ENCODE peak calls at places on chromosomes 6 and 20, in six cellular contexts. K is endothelial cell, P is RWPE1, Y is astrocyte, C is colonic mucosa, Z is B cell. M is an unnamed sample.

GRCh38 chr20:37541326-37541725 is 13.7 kb upstream of the BLCAP start:
- DNase-seq in K (no peak), P (no peak), Y (no peak), C (no peak), Z (no peak), M (no peak)

GRCh38 chr6:68654134-68654533 is 19.1 kb downstream of the ADGRB3 start:
- DNase-seq in K (no peak), P (no peak), Y (no peak), C (no peak), Z (no peak), M (no peak)

GRCh38 chr6:62283828-62284411 is 2.1 kb downstream of the KHDRBS2 start:
- DNase-seq in K (peak), P (no peak), Y (no peak), C (peak), Z (no peak), M (peak)

GRCh38 chr6:156917213-156917612 is 140.0 kb downstream of the ARID1B start:
- DNase-seq in K (no peak), P (no peak), Y (no peak), C (no peak), Z (no peak), M (peak)

GRCh38 chr6:24506814-24507520 is 12.2 kb downstream of the ALDH5A1 start:
- DNase-seq in K (no peak), P (no peak), Y (no peak), C (no peak), Z (no peak), M (no peak)

GRCh38 chr6:106745824-106746610 is 116.6 kb downstream of the QRSL1 start:
- DNase-seq in K (no peak), P (peak), Y (no peak), C (no peak), Z (no peak), M (no peak)

GRCh38 chr6:46990031-46990644 is 52.0 kb downstream of the ADGRF1 start:
- DNase-seq in K (peak), P (no peak), Y (no peak), C (no peak), Z (no peak), M (no peak)

GRCh38 chr6:81769834-81770233 is 17.4 kb upstream of the TENT5A start:
- DNase-seq in K (no peak), P (peak), Y (peak), C (no peak), Z (no peak), M (no peak)

GRCh38 chr20:24353135-24353694 is 116.2 kb upstream of the SYNDIG1 start:
- DNase-seq in K (no peak), P (no peak), Y (no peak), C (no peak), Z (no peak), M (no peak)

GRCh38 chr6:7820288-7820835 is 90.2 kb downstream of the TXNDC5 start:
- DNase-seq in K (no peak), P (no peak), Y (no peak), C (no peak), Z (no peak), M (no peak)

GRCh38 chr6:97524846-97525245 is 241.8 kb upstream of the MMS22L start:
- DNase-seq in K (peak), P (peak), Y (no peak), C (no peak), Z (no peak), M (no peak)

GRCh38 chr20:63903796-63904570 is 9.1 kb downstream of the DNAJC5 start:
- DNase-seq in K (no peak), P (no peak), Y (no peak), C (no peak), Z (no peak), M (no peak)

DNA sequence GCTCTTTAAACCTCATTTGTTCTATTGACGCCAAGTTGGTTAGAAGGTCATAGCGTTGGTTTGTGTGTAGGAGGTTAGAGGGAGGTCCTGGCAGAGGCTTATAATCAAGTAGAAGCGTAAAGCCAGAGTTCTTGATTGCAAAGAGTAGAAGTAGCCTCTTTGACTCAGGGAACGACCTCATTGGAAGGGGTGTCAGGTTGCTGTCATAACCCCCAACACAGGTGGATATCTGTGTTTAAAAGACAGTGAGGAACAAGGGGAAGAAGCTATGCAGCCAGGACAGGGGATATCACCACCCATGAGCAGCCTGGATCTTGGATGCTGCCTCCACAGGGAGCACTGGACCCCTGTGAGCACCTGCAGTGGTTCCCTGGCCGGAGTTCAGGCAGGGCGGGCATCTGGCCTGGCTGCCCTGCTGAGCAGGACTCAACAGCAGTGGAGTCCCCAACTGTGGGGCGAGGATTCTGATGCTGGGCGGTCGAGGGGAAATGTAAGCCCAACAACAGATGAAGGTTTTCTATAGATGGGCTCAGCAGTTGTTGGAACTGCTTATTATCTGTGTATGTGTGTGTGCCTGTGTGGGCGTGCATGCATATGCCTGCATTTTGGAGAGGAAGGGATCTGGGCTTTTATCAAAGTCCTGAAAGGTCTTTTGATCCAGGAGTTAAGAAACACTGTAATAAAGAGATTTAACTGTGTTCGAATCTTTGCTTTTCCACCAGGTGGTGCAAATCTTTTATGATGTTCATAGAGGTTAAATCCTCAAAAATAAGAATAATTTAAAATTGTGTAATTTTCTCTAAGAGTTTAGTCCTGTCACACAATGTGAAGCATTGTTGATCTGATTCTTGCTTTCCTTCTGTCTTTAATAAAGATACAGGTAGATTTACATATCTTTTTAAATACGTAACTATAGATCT is 27.7 kb downstream of the HIVEP1 start:
- DNase-seq in K (no peak), P (no peak), Y (no peak), C (no peak), Z (no peak), M (no peak)
- TF ChIP-seq CTCF in K (no peak), P (no peak), Y (peak), C (no peak), Z (no peak), M (no peak)

GRCh38 chr6:30578051-30578450 is 6.8 kb downstream of the ABCF1 start:
- DNase-seq in K (no peak), P (no peak), Y (no peak), C (no peak), Z (no peak), M (no peak)
- TF ChIP-seq CTCF in K (no peak), P (no peak), Y (no peak), C (no peak), Z (no peak), M (no peak)

GRCh38 chr20:44532248-44532980 is 10.5 kb upstream of the SERINC3 start:
- DNase-seq in K (no peak), P (no peak), Y (no peak), C (no peak), Z (no peak), M (peak)
- TF ChIP-seq CTCF in K (no peak), P (no peak), Y (no peak), C (no peak), Z (no peak), M (no peak)

GRCh38 chr6:134394905-134395304 is 77.0 kb upstream of the SGK1 start:
- DNase-seq in K (no peak), P (peak), Y (no peak), C (no peak), Z (no peak), M (no peak)
- TF ChIP-seq CTCF in K (no peak), P (no peak), Y (no peak), C (no peak), Z (no peak), M (no peak)

DNA sequence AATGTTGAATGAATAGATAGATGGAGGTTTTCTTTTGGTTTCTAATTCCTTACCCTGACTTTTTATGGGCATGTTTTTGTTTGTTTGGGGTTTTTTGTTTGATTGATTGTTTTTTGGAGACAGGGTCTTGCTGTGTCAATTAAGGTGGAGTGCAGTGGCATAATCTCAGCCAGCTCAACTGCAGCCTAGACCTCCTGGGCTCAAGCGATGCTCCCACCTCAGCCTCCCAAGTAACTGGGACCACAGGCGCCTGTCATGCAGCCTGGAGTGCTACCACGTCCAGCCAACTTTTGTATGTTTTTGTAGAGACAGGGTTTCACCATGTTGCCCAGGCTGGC is 1.5 kb upstream of the NUDT3 start:
- DNase-seq in K (no peak), P (no peak), Y (no peak), C (no peak), Z (no peak), M (no peak)
- TF ChIP-seq CTCF in K (no peak), P (no peak), Y (no peak), C (no peak), Z (no peak), M (no peak)

DNA sequence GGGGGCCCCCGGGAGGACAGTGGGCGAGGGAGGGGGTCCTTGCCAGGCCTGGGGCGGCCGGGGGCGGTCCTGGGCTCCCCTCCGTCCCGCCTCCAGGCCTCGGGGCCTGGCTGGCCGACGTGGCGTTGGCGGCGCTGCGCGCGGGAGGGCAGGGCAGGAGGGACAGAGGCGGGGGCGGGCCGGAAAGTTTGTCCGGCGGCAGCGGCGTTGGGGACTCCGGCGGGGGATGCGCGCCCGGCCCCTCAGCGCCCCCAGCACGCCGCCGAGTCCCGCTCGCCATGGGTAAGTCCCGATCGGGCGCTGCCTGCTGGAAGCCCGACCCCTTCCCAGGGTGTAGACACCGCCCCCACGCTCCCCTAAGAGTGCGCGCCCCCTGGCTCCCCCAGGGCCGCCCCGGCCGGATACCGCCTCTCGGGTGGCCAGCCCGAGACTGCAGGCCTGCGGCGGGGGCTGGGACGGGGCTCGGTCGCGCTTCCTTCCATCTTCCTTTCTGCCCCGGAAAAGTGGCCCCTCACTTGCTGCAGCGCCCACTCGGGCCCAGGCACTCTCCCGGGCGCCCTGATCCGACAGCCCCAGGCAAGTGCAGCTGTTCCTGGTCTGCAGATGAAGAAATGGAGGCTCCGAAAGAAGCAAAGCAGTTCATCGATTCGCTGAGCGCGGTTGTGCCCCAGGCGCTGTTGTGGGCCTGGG is at the start of gene SLC2A10:
- DNase-seq in K (peak), P (no peak), Y (peak), C (peak), Z (peak), M (no peak)
- TF ChIP-seq CTCF in K (no peak), P (no peak), Y (no peak), C (no peak), Z (no peak), M (no peak)

DNA sequence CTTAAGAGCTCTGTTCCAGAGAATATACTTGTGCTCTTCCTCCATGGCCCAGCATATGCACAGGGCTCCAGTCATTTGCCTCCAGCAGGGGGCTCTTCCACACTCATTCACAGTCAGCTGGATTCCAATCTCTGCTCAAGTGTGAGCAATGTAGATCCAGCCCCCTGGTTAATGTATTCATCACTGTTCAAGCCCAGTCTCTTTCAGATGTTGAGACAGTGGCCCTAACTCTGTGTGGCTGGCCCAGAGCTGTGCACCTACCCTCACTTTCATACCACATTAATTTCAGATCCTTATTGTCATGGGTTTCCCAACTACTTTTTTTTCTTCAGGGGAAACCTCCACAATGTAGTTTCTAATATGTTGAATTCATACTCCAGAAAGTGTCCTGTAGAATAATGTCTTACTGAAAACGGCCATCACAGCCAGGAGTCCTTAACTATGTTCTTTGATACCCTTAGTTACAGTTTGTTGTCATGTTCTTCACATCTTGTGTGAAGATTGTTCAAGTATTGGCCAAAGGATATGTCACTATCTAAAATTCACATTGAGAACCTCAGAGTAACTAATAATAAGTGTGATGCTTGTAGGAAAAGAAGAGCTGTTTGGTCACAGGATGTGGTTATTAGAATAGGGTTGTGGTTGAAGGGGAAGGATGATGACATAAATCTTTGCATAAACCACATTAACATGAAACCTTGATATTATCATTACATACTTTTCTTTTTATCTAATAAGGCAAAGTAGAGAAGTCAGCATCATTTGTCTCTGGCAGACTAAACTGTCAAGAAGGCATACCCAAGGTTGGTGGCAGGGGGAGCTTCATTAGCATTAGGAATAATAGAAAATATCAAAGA is 14.4 kb upstream of the HLA-DQA1 start:
- DNase-seq in K (peak), P (peak), Y (peak), C (peak), Z (peak), M (peak)
- TF ChIP-seq CTCF in K (no peak), P (peak), Y (peak), C (no peak), Z (peak), M (no peak)